ENCODE peak calls at places on chromosome 4, in four cellular contexts. C, N, L and P are unnamed samples.

GRCh38 chr4:1405636-1406415 is 416 bp downstream of the NKX1-1 start:
- DNase-seq in C (no peak), N (peak; percentile 12), L (peak; percentile 34), P (peak; percentile 87)

GRCh38 chr4:8773124-8773931 is 98.3 kb downstream of the HMX1 start:
- DNase-seq in C (no peak), N (no peak), L (peak; percentile 24), P (peak; percentile 87)

GRCh38 chr4:73303711-73304110 is 45.1 kb upstream of the ANKRD17 start:
- DNase-seq in C (no peak), N (no peak), L (no peak), P (no peak)

GRCh38 chr4:55830741-55831140 is 11.2 kb downstream of the EXOC1L start:
- DNase-seq in C (no peak), N (no peak), L (no peak), P (no peak)

GRCh38 chr4:103786014-103786413 is 66.2 kb upstream of the TACR3 start:
- DNase-seq in C (peak; percentile 74), N (peak; percentile 27), L (peak; percentile 16), P (no peak)

GRCh38 chr4:105780176-105780575 is 71.6 kb downstream of the GSTCD start:
- DNase-seq in C (no peak), N (no peak), L (no peak), P (no peak)

GRCh38 chr4:86974481-86975050 is 39.8 kb downstream of the AFF1 start:
- DNase-seq in C (no peak), N (no peak), L (no peak), P (no peak)

GRCh38 chr4:65880594-65880993 is 210.3 kb upstream of the EPHA5 start:
- DNase-seq in C (no peak), N (no peak), L (no peak), P (no peak)

GRCh38 chr4:39495446-39496208 is 31.6 kb downstream of the UGDH start:
- DNase-seq in C (no peak), N (no peak), L (no peak), P (no peak)

GRCh38 chr4:88672987-88673386 is 24.6 kb downstream of the NAP1L5 start:
- DNase-seq in C (peak; percentile 54), N (peak; percentile 44), L (peak; percentile 48), P (no peak)

GRCh38 chr4:124931050-124931449 is 218.5 kb upstream of the ANKRD50 start:
- DNase-seq in C (no peak), N (no peak), L (no peak), P (no peak)

GRCh38 chr4:138053601-138054322 is 188.4 kb downstream of the SLC7A11 start:
- DNase-seq in C (no peak), N (no peak), L (no peak), P (no peak)

GRCh38 chr4:180058731-180059215 is 2184.4 kb upstream of the TENM3 start:
- DNase-seq in C (peak; percentile 76), N (peak; percentile 60), L (peak; percentile 56), P (peak; percentile 80)

GRCh38 chr4:173264960-173265281 is 69.2 kb downstream of the HMGB2 start:
- DNase-seq in C (no peak), N (no peak), L (no peak), P (no peak)

GRCh38 chr4:148795156-148795864 is 353.1 kb upstream of the NR3C2 start:
- DNase-seq in C (peak; percentile 26), N (peak; percentile 51), L (no peak), P (no peak)

GRCh38 chr4:179803857-179804256 is 2361.6 kb upstream of the AGA start:
- DNase-seq in C (no peak), N (no peak), L (no peak), P (no peak)

GRCh38 chr4:13654158-13654797 is 26.8 kb upstream of the BOD1L1 start:
- DNase-seq in C (peak; percentile 88), N (peak; percentile 92), L (peak; percentile 95), P (no peak)

GRCh38 chr4:77473509-77473908 is 132.1 kb upstream of the CXCL13 start:
- DNase-seq in C (peak; percentile 37), N (no peak), L (no peak), P (no peak)

GRCh38 chr4:6873291-6873690 is 36.3 kb upstream of the TBC1D14 start:
- DNase-seq in C (peak; percentile 34), N (no peak), L (no peak), P (no peak)

GRCh38 chr4:140046037-140046436 is 107.9 kb downstream of the MAML3 start:
- DNase-seq in C (no peak), N (no peak), L (no peak), P (no peak)

GRCh38 chr4:162061214-162061613 is 102.6 kb downstream of the FSTL5 start:
- DNase-seq in C (peak; percentile 36), N (no peak), L (no peak), P (no peak)

GRCh38 chr4:126733301-126733700 is 899.5 kb upstream of the INTU start:
- DNase-seq in C (no peak), N (no peak), L (no peak), P (no peak)

GRCh38 chr4:148284526-148285193 is 157.6 kb downstream of the NR3C2 start:
- DNase-seq in C (peak; percentile 8), N (peak; percentile 44), L (no peak), P (no peak)

GRCh38 chr4:37383579-37384229 is 139.2 kb downstream of the NWD2 start:
- DNase-seq in C (peak; percentile 72), N (peak; percentile 30), L (no peak), P (no peak)

GRCh38 chr4:37664696-37665095 is 21.5 kb downstream of the RELL1 start:
- DNase-seq in C (no peak), N (no peak), L (no peak), P (no peak)

GRCh38 chr4:89303177-89303576 is 4.4 kb downstream of the GPRIN3 start:
- DNase-seq in C (no peak), N (no peak), L (no peak), P (no peak)

GRCh38 chr4:98209111-98209510 is 52.1 kb upstream of the RAP1GDS1 start:
- DNase-seq in C (no peak), N (no peak), L (no peak), P (no peak)
- TF ChIP-seq CTCF in C (no peak), N (no peak), L (no peak), P (no peak)

DNA sequence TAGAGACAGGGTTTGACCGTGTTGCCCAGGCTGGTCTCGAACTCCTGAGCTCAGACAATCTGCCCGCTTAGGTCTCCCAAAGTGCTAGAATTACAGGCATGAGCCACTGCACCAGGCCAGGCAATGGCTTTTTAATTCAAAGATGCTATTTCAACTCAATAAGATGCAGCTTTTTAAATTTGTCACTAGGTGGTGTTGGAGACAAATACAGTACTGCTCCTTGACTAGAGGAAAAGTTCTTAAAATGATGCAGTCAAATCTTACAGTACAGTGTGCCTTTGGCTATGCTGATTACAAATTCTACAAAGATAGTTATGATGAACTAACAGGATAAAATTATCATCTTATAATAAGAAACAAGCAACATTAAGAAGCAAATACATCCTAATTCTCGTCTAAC is 441.1 kb downstream of the KCNIP4 start:
- DNase-seq in C (peak; percentile 10), N (no peak), L (no peak), P (no peak)
- TF ChIP-seq CTCF in C (peak; percentile 52), N (no peak), L (peak; percentile 58), P (peak; percentile 68)

DNA sequence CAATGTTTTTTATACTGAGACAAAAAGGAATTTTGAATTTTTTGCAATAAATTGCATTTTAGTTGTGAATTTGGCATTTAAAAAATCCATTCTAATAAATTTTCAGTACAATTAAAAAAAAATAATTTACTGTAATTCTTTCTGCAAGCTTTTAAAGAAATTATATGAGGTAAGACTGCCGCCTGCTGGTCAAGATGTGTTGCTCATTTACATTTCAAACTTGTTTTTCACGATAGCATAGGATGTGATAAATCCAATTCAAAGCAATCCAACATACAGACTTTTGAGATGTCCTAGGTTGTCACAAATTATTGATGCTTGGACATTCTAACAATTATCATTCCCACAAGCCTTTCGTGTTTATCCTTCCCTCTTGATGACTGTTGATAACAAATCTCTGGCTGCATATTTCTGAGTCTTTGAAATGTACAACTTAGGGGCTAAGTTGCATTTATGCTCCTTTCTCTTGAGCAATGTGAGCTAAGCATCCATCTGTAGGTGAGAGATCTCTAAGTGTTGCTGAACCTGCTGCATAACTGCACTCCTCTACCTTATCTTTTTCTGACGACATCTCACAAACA is 21.7 kb upstream of the MFAP3L start:
- DNase-seq in C (peak; percentile 77), N (peak; percentile 76), L (peak; percentile 52), P (no peak)
- TF ChIP-seq CTCF in C (peak; percentile 85), N (peak; percentile 76), L (peak; percentile 91), P (peak; percentile 96)

DNA sequence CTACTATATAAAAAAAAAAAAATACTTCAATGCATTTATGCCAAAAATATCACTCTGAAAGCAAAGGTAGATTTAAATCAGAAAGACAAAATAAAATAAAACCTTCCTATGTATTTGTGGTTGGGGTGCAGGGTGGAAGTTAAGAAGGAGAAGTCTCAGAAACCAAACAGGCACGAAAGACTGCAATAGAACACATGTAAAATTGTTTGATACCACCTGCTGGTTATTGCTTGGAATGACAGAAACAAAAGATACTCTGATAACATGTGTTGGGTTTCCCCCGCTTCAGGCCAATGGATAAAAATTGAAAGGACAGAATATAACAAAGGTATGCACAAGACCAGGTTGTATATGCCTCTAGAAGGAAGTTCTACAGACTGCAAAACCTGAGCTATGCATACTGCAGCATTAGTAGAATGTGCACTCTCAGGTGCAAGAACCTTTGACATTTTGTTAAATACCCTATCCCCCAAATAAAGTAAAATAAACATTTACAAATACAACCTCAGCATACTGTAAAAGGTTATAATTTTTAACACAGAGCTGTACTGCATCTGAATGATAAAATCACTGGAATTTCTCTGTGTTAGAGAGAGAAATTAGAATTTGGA is 118.8 kb downstream of the GABRA2 start:
- DNase-seq in C (peak; percentile 19), N (no peak), L (no peak), P (no peak)
- TF ChIP-seq CTCF in C (peak; percentile 38), N (peak; percentile 25), L (peak; percentile 85), P (peak; percentile 76)

DNA sequence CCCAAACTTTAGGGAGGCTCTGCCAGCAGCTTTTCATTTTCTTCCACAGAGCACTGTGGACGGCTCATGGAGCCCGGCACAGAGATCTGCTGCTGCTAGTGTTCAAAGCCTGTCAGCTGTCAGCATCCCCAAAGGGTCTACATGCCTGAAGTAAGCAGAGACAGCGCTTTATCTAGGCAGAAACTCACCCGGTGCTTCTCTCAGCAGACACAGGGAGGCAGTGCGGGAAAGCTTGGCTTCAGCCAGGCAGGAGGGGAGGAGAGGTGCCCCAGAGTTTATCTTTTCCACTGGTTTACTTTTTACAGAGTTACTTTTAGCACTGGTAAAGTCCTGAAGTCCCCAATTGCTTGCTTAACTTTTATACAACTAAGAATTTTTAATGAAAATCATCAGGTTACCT is 339.3 kb downstream of the NKX6-1 start:
- DNase-seq in C (peak; percentile 79), N (peak; percentile 56), L (peak; percentile 69), P (no peak)
- TF ChIP-seq CTCF in C (peak; percentile 62), N (no peak), L (no peak), P (peak; percentile 20)

DNA sequence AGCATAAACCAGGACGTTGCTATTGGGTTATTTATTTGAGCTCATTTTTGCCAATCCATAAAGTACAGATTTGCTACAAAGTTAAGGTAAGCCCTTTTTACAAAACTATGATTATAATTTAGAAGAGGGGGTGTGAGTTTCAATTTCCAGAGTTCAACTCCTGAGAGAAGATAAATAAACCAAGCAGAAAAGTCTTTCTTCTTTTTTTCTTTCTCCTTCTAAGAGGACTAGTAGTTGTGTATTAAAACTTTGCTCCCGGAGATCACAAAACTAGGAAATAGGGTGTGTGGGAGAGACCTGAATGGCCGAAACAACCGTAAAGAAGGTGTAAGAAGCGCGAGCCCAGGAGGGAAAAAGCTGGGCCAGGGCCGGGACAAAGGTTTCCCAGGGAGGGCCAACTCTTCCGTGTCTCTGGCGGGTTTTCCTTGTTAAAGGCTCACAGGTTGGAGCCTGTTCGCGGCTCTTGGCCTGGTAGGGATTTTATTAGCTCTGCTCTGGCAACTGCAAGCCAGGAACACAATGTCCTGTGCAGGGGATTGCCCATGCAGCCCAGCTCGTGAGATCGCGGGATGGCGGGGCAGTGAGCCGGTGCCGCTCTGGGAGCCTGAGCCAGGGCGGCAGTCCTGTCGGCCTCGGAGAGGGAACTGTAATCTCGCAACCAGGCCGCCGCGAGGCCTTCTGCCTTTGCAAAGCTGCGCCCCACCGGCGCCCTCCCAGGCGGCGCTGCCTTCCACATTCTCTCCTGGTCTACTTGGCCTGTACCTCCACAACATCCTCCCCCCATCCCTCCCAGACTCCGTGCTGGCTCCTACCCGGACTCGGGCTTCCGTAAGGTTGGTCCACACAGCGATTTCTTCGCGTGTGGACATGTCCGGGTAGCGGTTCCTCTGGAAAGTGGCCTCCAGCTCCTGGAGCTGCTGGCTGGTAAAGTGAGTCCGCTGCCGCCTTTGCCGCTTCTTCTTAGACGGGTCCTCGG is 2.2 kb downstream of the PITX2 start:
- DNase-seq in C (peak; percentile 93), N (no peak), L (peak; percentile 80), P (no peak)
- TF ChIP-seq CTCF in C (peak; percentile 41), N (no peak), L (no peak), P (peak; percentile 46)